ENCODE peak calls at places on chromosomes 6 and 20, in six cellular contexts. One of them, this sample, is unnamed.

GRCh38 chr6:36136551-36136950 is 6.2 kb downstream of the MAPK13 start:
- DNase-seq in GM12865: no peak
- DNase-seq in stimulated activated naive CD8-positive, alpha-beta T cell treated with anti-CD3 and anti-CD28 coated beads, Interleukin-15, Interleukin-2, amounts not matched to agents 100 U/mL and 50 U/mL, for 24 hours: no peak
- DNase-seq in small intestine: no peak
- DNase-seq in transverse colon: no peak
- DNase-seq in midbrain: no peak
- DNase-seq in this sample: no peak

GRCh38 chr6:16483315-16483875 is 245.0 kb downstream of the GMPR start:
- DNase-seq in small intestine: no peak
- DNase-seq in stimulated activated naive CD8-positive, alpha-beta T cell treated with anti-CD3 and anti-CD28 coated beads, Interleukin-15, Interleukin-2, amounts not matched to agents 100 U/mL and 50 U/mL, for 24 hours: no peak
- DNase-seq in transverse colon: no peak
- DNase-seq in GM12865: peak
- DNase-seq in midbrain: no peak
- DNase-seq in this sample: no peak

GRCh38 chr20:40797425-40797824 is 108.4 kb upstream of the MAFB start:
- DNase-seq in midbrain: no peak
- DNase-seq in stimulated activated naive CD8-positive, alpha-beta T cell treated with anti-CD3 and anti-CD28 coated beads, Interleukin-15, Interleukin-2, amounts not matched to agents 100 U/mL and 50 U/mL, for 24 hours: peak
- DNase-seq in small intestine: no peak
- DNase-seq in transverse colon: no peak
- DNase-seq in GM12865: peak
- DNase-seq in this sample: no peak

GRCh38 chr6:90574610-90575009 is 12.3 kb downstream of the MAP3K7 start:
- DNase-seq in small intestine: no peak
- DNase-seq in transverse colon: no peak
- DNase-seq in stimulated activated naive CD8-positive, alpha-beta T cell treated with anti-CD3 and anti-CD28 coated beads, Interleukin-15, Interleukin-2, amounts not matched to agents 100 U/mL and 50 U/mL, for 24 hours: no peak
- DNase-seq in GM12865: no peak
- DNase-seq in midbrain: peak
- DNase-seq in this sample: no peak

GRCh38 chr6:129385117-129385516 is 324.9 kb downstream of the ARHGAP18 start:
- DNase-seq in GM12865: no peak
- DNase-seq in small intestine: no peak
- DNase-seq in stimulated activated naive CD8-positive, alpha-beta T cell treated with anti-CD3 and anti-CD28 coated beads, Interleukin-15, Interleukin-2, amounts not matched to agents 100 U/mL and 50 U/mL, for 24 hours: no peak
- DNase-seq in midbrain: no peak
- DNase-seq in transverse colon: no peak
- DNase-seq in this sample: no peak

GRCh38 chr6:135633573-135633972 is 136.0 kb upstream of the AHI1 start:
- DNase-seq in transverse colon: no peak
- DNase-seq in small intestine: no peak
- DNase-seq in midbrain: no peak
- DNase-seq in stimulated activated naive CD8-positive, alpha-beta T cell treated with anti-CD3 and anti-CD28 coated beads, Interleukin-15, Interleukin-2, amounts not matched to agents 100 U/mL and 50 U/mL, for 24 hours: no peak
- DNase-seq in GM12865: no peak
- DNase-seq in this sample: no peak

GRCh38 chr6:92281571-92282076 is 1137.7 kb downstream of the EPHA7 start:
- DNase-seq in transverse colon: no peak
- DNase-seq in stimulated activated naive CD8-positive, alpha-beta T cell treated with anti-CD3 and anti-CD28 coated beads, Interleukin-15, Interleukin-2, amounts not matched to agents 100 U/mL and 50 U/mL, for 24 hours: no peak
- DNase-seq in midbrain: no peak
- DNase-seq in GM12865: no peak
- DNase-seq in small intestine: no peak
- DNase-seq in this sample: no peak

GRCh38 chr6:166341915-166342292 is 441 bp downstream of the SFT2D1 start:
- DNase-seq in stimulated activated naive CD8-positive, alpha-beta T cell treated with anti-CD3 and anti-CD28 coated beads, Interleukin-15, Interleukin-2, amounts not matched to agents 100 U/mL and 50 U/mL, for 24 hours: no peak
- DNase-seq in midbrain: no peak
- DNase-seq in GM12865: no peak
- DNase-seq in transverse colon: no peak
- DNase-seq in small intestine: no peak
- DNase-seq in this sample: no peak

GRCh38 chr20:41482647-41483552 is 116.3 kb upstream of the EMILIN3 start:
- DNase-seq in stimulated activated naive CD8-positive, alpha-beta T cell treated with anti-CD3 and anti-CD28 coated beads, Interleukin-15, Interleukin-2, amounts not matched to agents 100 U/mL and 50 U/mL, for 24 hours: no peak
- DNase-seq in GM12865: no peak
- DNase-seq in transverse colon: no peak
- DNase-seq in midbrain: no peak
- DNase-seq in small intestine: no peak
- DNase-seq in this sample: no peak

GRCh38 chr6:166553563-166554271 is 32.8 kb downstream of the RAMACL start:
- DNase-seq in stimulated activated naive CD8-positive, alpha-beta T cell treated with anti-CD3 and anti-CD28 coated beads, Interleukin-15, Interleukin-2, amounts not matched to agents 100 U/mL and 50 U/mL, for 24 hours: no peak
- DNase-seq in GM12865: no peak
- DNase-seq in midbrain: no peak
- DNase-seq in small intestine: no peak
- DNase-seq in transverse colon: no peak
- DNase-seq in this sample: no peak

GRCh38 chr20:4108495-4109306 is 93.3 kb upstream of the RNF24 start:
- DNase-seq in stimulated activated naive CD8-positive, alpha-beta T cell treated with anti-CD3 and anti-CD28 coated beads, Interleukin-15, Interleukin-2, amounts not matched to agents 100 U/mL and 50 U/mL, for 24 hours: peak
- DNase-seq in transverse colon: peak
- DNase-seq in small intestine: peak
- DNase-seq in midbrain: peak
- DNase-seq in GM12865: peak
- DNase-seq in this sample: no peak

GRCh38 chr6:163876391-163876790 is 461.9 kb downstream of the QKI start:
- DNase-seq in small intestine: no peak
- DNase-seq in midbrain: no peak
- DNase-seq in GM12865: no peak
- DNase-seq in transverse colon: no peak
- DNase-seq in stimulated activated naive CD8-positive, alpha-beta T cell treated with anti-CD3 and anti-CD28 coated beads, Interleukin-15, Interleukin-2, amounts not matched to agents 100 U/mL and 50 U/mL, for 24 hours: no peak
- DNase-seq in this sample: no peak

GRCh38 chr6:143692696-143693095 is 14.9 kb downstream of the PHACTR2 start:
- DNase-seq in GM12865: no peak
- DNase-seq in midbrain: no peak
- DNase-seq in small intestine: peak
- DNase-seq in stimulated activated naive CD8-positive, alpha-beta T cell treated with anti-CD3 and anti-CD28 coated beads, Interleukin-15, Interleukin-2, amounts not matched to agents 100 U/mL and 50 U/mL, for 24 hours: no peak
- DNase-seq in transverse colon: no peak
- DNase-seq in this sample: no peak

GRCh38 chr6:166910601-166911000 is 45.7 kb downstream of the RNASET2 start:
- DNase-seq in small intestine: no peak
- DNase-seq in transverse colon: no peak
- DNase-seq in stimulated activated naive CD8-positive, alpha-beta T cell treated with anti-CD3 and anti-CD28 coated beads, Interleukin-15, Interleukin-2, amounts not matched to agents 100 U/mL and 50 U/mL, for 24 hours: no peak
- DNase-seq in GM12865: no peak
- DNase-seq in midbrain: no peak
- DNase-seq in this sample: no peak

GRCh38 chr20:47468290-47469050 is 33.2 kb upstream of the NCOA3 start:
- DNase-seq in small intestine: peak
- DNase-seq in GM12865: peak
- DNase-seq in midbrain: no peak
- DNase-seq in transverse colon: peak
- DNase-seq in stimulated activated naive CD8-positive, alpha-beta T cell treated with anti-CD3 and anti-CD28 coated beads, Interleukin-15, Interleukin-2, amounts not matched to agents 100 U/mL and 50 U/mL, for 24 hours: no peak
- DNase-seq in this sample: peak

GRCh38 chr6:149129401-149130077 is 188.0 kb upstream of the TAB2 start:
- DNase-seq in GM12865: peak
- DNase-seq in stimulated activated naive CD8-positive, alpha-beta T cell treated with anti-CD3 and anti-CD28 coated beads, Interleukin-15, Interleukin-2, amounts not matched to agents 100 U/mL and 50 U/mL, for 24 hours: no peak
- DNase-seq in midbrain: no peak
- DNase-seq in small intestine: no peak
- DNase-seq in transverse colon: no peak
- DNase-seq in this sample: no peak

GRCh38 chr6:53065266-53066058 is at the start of gene FBXO9:
- DNase-seq in small intestine: peak
- DNase-seq in GM12865: peak
- DNase-seq in stimulated activated naive CD8-positive, alpha-beta T cell treated with anti-CD3 and anti-CD28 coated beads, Interleukin-15, Interleukin-2, amounts not matched to agents 100 U/mL and 50 U/mL, for 24 hours: peak
- DNase-seq in midbrain: peak
- DNase-seq in transverse colon: peak
- DNase-seq in this sample: peak

GRCh38 chr20:10611357-10611756 is 62.4 kb downstream of the JAG1 start:
- DNase-seq in transverse colon: peak
- DNase-seq in GM12865: peak
- DNase-seq in stimulated activated naive CD8-positive, alpha-beta T cell treated with anti-CD3 and anti-CD28 coated beads, Interleukin-15, Interleukin-2, amounts not matched to agents 100 U/mL and 50 U/mL, for 24 hours: peak
- DNase-seq in midbrain: no peak
- DNase-seq in small intestine: peak
- DNase-seq in this sample: no peak